ENCODE peak calls at places on chromosome 11, in ten cellular contexts. One of them, this sample, is unnamed.
A peak's percentile ranks its signal among the peaks of the same experiment; 100 is the strongest.

GRCh38 chr11:66454253-66454652 is 12.5 kb upstream of the PELI3 start:
- DNase-seq in progenitor cell of endocrine pancreas: no peak
- DNase-seq in epithelial cell of esophagus: peak; percentile 92
- DNase-seq in neural progenitor cell: no peak
- DNase-seq in hepatocyte: no peak
- DNase-seq in right lobe of liver: no peak
- DNase-seq in WTC11: no peak
- DNase-seq in cardiac muscle cell: no peak
- DNase-seq in K562: no peak
- DNase-seq in GM13977: no peak
- DNase-seq in this sample: no peak

GRCh38 chr11:420054-420910 is 5.5 kb upstream of the SIGIRR start:
- DNase-seq in epithelial cell of esophagus: no peak
- DNase-seq in progenitor cell of endocrine pancreas: no peak
- DNase-seq in cardiac muscle cell: no peak
- DNase-seq in WTC11: peak; percentile 60
- DNase-seq in neural progenitor cell: no peak
- DNase-seq in hepatocyte: no peak
- DNase-seq in right lobe of liver: no peak
- DNase-seq in K562: no peak
- DNase-seq in GM13977: no peak
- DNase-seq in this sample: no peak

GRCh38 chr11:36243641-36244040 is 45.6 kb downstream of the COMMD9 start:
- DNase-seq in GM13977: no peak
- DNase-seq in right lobe of liver: no peak
- DNase-seq in WTC11: no peak
- DNase-seq in epithelial cell of esophagus: no peak
- DNase-seq in hepatocyte: no peak
- DNase-seq in neural progenitor cell: no peak
- DNase-seq in progenitor cell of endocrine pancreas: no peak
- DNase-seq in cardiac muscle cell: no peak
- DNase-seq in K562: no peak
- DNase-seq in this sample: no peak

GRCh38 chr11:1546077-1546535 is 26.0 kb downstream of the DUSP8 start:
- DNase-seq in WTC11: peak; percentile 76
- DNase-seq in neural progenitor cell: no peak
- DNase-seq in cardiac muscle cell: no peak
- DNase-seq in hepatocyte: peak; percentile 79
- DNase-seq in K562: no peak
- DNase-seq in GM13977: no peak
- DNase-seq in progenitor cell of endocrine pancreas: peak; percentile 39
- DNase-seq in epithelial cell of esophagus: no peak
- DNase-seq in right lobe of liver: no peak
- DNase-seq in this sample: peak; percentile 22

GRCh38 chr11:72038491-72038890 is 39.8 kb downstream of the IL18BP start:
- DNase-seq in WTC11: no peak
- DNase-seq in K562: no peak
- DNase-seq in progenitor cell of endocrine pancreas: no peak
- DNase-seq in epithelial cell of esophagus: peak; percentile 17
- DNase-seq in neural progenitor cell: no peak
- DNase-seq in right lobe of liver: no peak
- DNase-seq in GM13977: no peak
- DNase-seq in hepatocyte: peak; percentile 59
- DNase-seq in cardiac muscle cell: no peak
- DNase-seq in this sample: no peak

GRCh38 chr11:62667460-62667859 is 2.3 kb downstream of the CSKMT start:
- DNase-seq in cardiac muscle cell: no peak
- DNase-seq in K562: no peak
- DNase-seq in GM13977: no peak
- DNase-seq in epithelial cell of esophagus: no peak
- DNase-seq in WTC11: no peak
- DNase-seq in right lobe of liver: no peak
- DNase-seq in neural progenitor cell: no peak
- DNase-seq in hepatocyte: no peak
- DNase-seq in progenitor cell of endocrine pancreas: no peak
- DNase-seq in this sample: no peak

GRCh38 chr11:61860054-61860903 is 31.1 kb downstream of the FADS3 start:
- DNase-seq in neural progenitor cell: no peak
- DNase-seq in hepatocyte: no peak
- DNase-seq in K562: peak; percentile 75
- DNase-seq in GM13977: no peak
- DNase-seq in cardiac muscle cell: no peak
- DNase-seq in right lobe of liver: peak; percentile 81
- DNase-seq in WTC11: no peak
- DNase-seq in epithelial cell of esophagus: no peak
- DNase-seq in progenitor cell of endocrine pancreas: no peak
- DNase-seq in this sample: no peak

GRCh38 chr11:113464416-113464815 is 10.8 kb downstream of the DRD2 start:
- DNase-seq in cardiac muscle cell: no peak
- DNase-seq in K562: no peak
- DNase-seq in GM13977: no peak
- DNase-seq in right lobe of liver: no peak
- DNase-seq in progenitor cell of endocrine pancreas: no peak
- DNase-seq in WTC11: no peak
- DNase-seq in epithelial cell of esophagus: peak; percentile 54
- DNase-seq in hepatocyte: no peak
- DNase-seq in neural progenitor cell: no peak
- DNase-seq in this sample: no peak

GRCh38 chr11:126391286-126391954 is 35.9 kb downstream of the ST3GAL4 start:
- DNase-seq in epithelial cell of esophagus: no peak
- DNase-seq in GM13977: no peak
- DNase-seq in right lobe of liver: no peak
- DNase-seq in progenitor cell of endocrine pancreas: no peak
- DNase-seq in hepatocyte: no peak
- DNase-seq in WTC11: no peak
- DNase-seq in cardiac muscle cell: no peak
- DNase-seq in K562: no peak
- DNase-seq in neural progenitor cell: no peak
- DNase-seq in this sample: no peak

GRCh38 chr11:84536456-84536855 is 1090.7 kb downstream of the DLG2 start:
- DNase-seq in progenitor cell of endocrine pancreas: no peak
- DNase-seq in cardiac muscle cell: no peak
- DNase-seq in GM13977: no peak
- DNase-seq in neural progenitor cell: no peak
- DNase-seq in WTC11: no peak
- DNase-seq in K562: no peak
- DNase-seq in right lobe of liver: no peak
- DNase-seq in epithelial cell of esophagus: no peak
- DNase-seq in hepatocyte: no peak
- DNase-seq in this sample: no peak

GRCh38 chr11:102733232-102733875 is 8.6 kb upstream of the MMP8 start:
- DNase-seq in hepatocyte: peak; percentile 83
- DNase-seq in epithelial cell of esophagus: peak; percentile 80
- DNase-seq in GM13977: peak; percentile 57
- DNase-seq in WTC11: peak; percentile 86
- DNase-seq in cardiac muscle cell: peak; percentile 75
- DNase-seq in K562: peak; percentile 67
- DNase-seq in neural progenitor cell: peak; percentile 83
- DNase-seq in right lobe of liver: peak; percentile 71
- DNase-seq in progenitor cell of endocrine pancreas: no peak
- DNase-seq in this sample: peak; percentile 77

GRCh38 chr11:27648840-27649239 is 51.4 kb downstream of the BDNF start:
- DNase-seq in epithelial cell of esophagus: no peak
- DNase-seq in GM13977: no peak
- DNase-seq in WTC11: no peak
- DNase-seq in cardiac muscle cell: no peak
- DNase-seq in K562: no peak
- DNase-seq in hepatocyte: no peak
- DNase-seq in progenitor cell of endocrine pancreas: no peak
- DNase-seq in neural progenitor cell: no peak
- DNase-seq in right lobe of liver: no peak
- DNase-seq in this sample: no peak

GRCh38 chr11:3221408-3222002 is 2.9 kb upstream of the MRGPRG start:
- DNase-seq in GM13977: no peak
- DNase-seq in neural progenitor cell: no peak
- DNase-seq in hepatocyte: no peak
- DNase-seq in right lobe of liver: peak; percentile 36
- DNase-seq in WTC11: peak; percentile 11
- DNase-seq in cardiac muscle cell: no peak
- DNase-seq in epithelial cell of esophagus: no peak
- DNase-seq in progenitor cell of endocrine pancreas: no peak
- DNase-seq in K562: no peak
- DNase-seq in this sample: no peak

GRCh38 chr11:28976012-28976800 is 868.0 kb downstream of the METTL15 start:
- DNase-seq in progenitor cell of endocrine pancreas: no peak
- DNase-seq in K562: no peak
- DNase-seq in GM13977: no peak
- DNase-seq in WTC11: no peak
- DNase-seq in neural progenitor cell: no peak
- DNase-seq in hepatocyte: peak; percentile 7
- DNase-seq in right lobe of liver: no peak
- DNase-seq in epithelial cell of esophagus: no peak
- DNase-seq in cardiac muscle cell: no peak
- DNase-seq in this sample: no peak

GRCh38 chr11:61919841-61920631 is 2.7 kb upstream of the RAB3IL1 start:
- DNase-seq in right lobe of liver: no peak
- DNase-seq in epithelial cell of esophagus: no peak
- DNase-seq in WTC11: no peak
- DNase-seq in hepatocyte: peak; percentile 64
- DNase-seq in GM13977: peak; percentile 17
- DNase-seq in neural progenitor cell: no peak
- DNase-seq in cardiac muscle cell: no peak
- DNase-seq in progenitor cell of endocrine pancreas: peak; percentile 8
- DNase-seq in K562: peak; percentile 93
- DNase-seq in this sample: peak; percentile 13

GRCh38 chr11:76891793-76892192 is 31.1 kb downstream of the ACER3 start:
- DNase-seq in progenitor cell of endocrine pancreas: no peak
- DNase-seq in right lobe of liver: no peak
- DNase-seq in GM13977: no peak
- DNase-seq in K562: no peak
- DNase-seq in epithelial cell of esophagus: no peak
- DNase-seq in hepatocyte: no peak
- DNase-seq in WTC11: no peak
- DNase-seq in cardiac muscle cell: no peak
- DNase-seq in neural progenitor cell: no peak
- DNase-seq in this sample: no peak

GRCh38 chr11:72735495-72736027 is 16.6 kb downstream of the ARAP1 start:
- DNase-seq in WTC11: no peak
- DNase-seq in cardiac muscle cell: peak; percentile 97
- DNase-seq in neural progenitor cell: no peak
- DNase-seq in epithelial cell of esophagus: peak; percentile 38
- DNase-seq in right lobe of liver: no peak
- DNase-seq in progenitor cell of endocrine pancreas: no peak
- DNase-seq in GM13977: no peak
- DNase-seq in K562: peak; percentile 73
- DNase-seq in hepatocyte: peak; percentile 81
- DNase-seq in this sample: no peak

GRCh38 chr11:57087966-57088365 is 93.8 kb upstream of the LRRC55 start:
- DNase-seq in cardiac muscle cell: no peak
- DNase-seq in epithelial cell of esophagus: no peak
- DNase-seq in GM13977: no peak
- DNase-seq in neural progenitor cell: peak; percentile 34
- DNase-seq in K562: no peak
- DNase-seq in right lobe of liver: no peak
- DNase-seq in hepatocyte: no peak
- DNase-seq in WTC11: no peak
- DNase-seq in progenitor cell of endocrine pancreas: no peak
- DNase-seq in this sample: no peak

GRCh38 chr11:8564526-8564925 is 29.5 kb downstream of the STK33 start:
- DNase-seq in GM13977: no peak
- DNase-seq in right lobe of liver: no peak
- DNase-seq in cardiac muscle cell: no peak
- DNase-seq in hepatocyte: no peak
- DNase-seq in K562: no peak
- DNase-seq in epithelial cell of esophagus: no peak
- DNase-seq in WTC11: no peak
- DNase-seq in neural progenitor cell: no peak
- DNase-seq in progenitor cell of endocrine pancreas: no peak
- DNase-seq in this sample: no peak
- TF ChIP-seq CTCF in GM13977: no peak
- TF ChIP-seq CTCF in right lobe of liver: no peak
- TF ChIP-seq CTCF in cardiac muscle cell: no peak
- TF ChIP-seq CTCF in hepatocyte: no peak
- TF ChIP-seq CTCF in K562: no peak
- TF ChIP-seq CTCF in epithelial cell of esophagus: no peak
- TF ChIP-seq CTCF in WTC11: no peak
- TF ChIP-seq CTCF in neural progenitor cell: no peak
- TF ChIP-seq CTCF in progenitor cell of endocrine pancreas: no peak
- TF ChIP-seq CTCF in this sample: no peak

GRCh38 chr11:24496728-24497396 is at the start of gene LUZP2:
- DNase-seq in hepatocyte: peak; percentile 79
- DNase-seq in GM13977: no peak
- DNase-seq in WTC11: peak; percentile 65
- DNase-seq in epithelial cell of esophagus: peak; percentile 50
- DNase-seq in right lobe of liver: no peak
- DNase-seq in neural progenitor cell: peak; percentile 88
- DNase-seq in K562: no peak
- DNase-seq in cardiac muscle cell: peak; percentile 76
- DNase-seq in progenitor cell of endocrine pancreas: peak; percentile 37
- DNase-seq in this sample: peak; percentile 77
- TF ChIP-seq CTCF in hepatocyte: peak; percentile 34
- TF ChIP-seq CTCF in GM13977: no peak
- TF ChIP-seq CTCF in WTC11: no peak
- TF ChIP-seq CTCF in epithelial cell of esophagus: no peak
- TF ChIP-seq CTCF in right lobe of liver: no peak
- TF ChIP-seq CTCF in neural progenitor cell: peak; percentile 37
- TF ChIP-seq CTCF in K562: no peak
- TF ChIP-seq CTCF in cardiac muscle cell: no peak
- TF ChIP-seq CTCF in progenitor cell of endocrine pancreas: peak; percentile 40
- TF ChIP-seq CTCF in this sample: no peak

GRCh38 chr11:5891216-5891800 is 1.7 kb upstream of the OR52E5 start:
- DNase-seq in progenitor cell of endocrine pancreas: no peak
- DNase-seq in cardiac muscle cell: no peak
- DNase-seq in hepatocyte: no peak
- DNase-seq in neural progenitor cell: no peak
- DNase-seq in K562: peak; percentile 11
- DNase-seq in epithelial cell of esophagus: peak; percentile 32
- DNase-seq in WTC11: no peak
- DNase-seq in right lobe of liver: no peak
- DNase-seq in GM13977: peak; percentile 3
- DNase-seq in this sample: no peak
- TF ChIP-seq CTCF in progenitor cell of endocrine pancreas: peak; percentile 62
- TF ChIP-seq CTCF in cardiac muscle cell: peak; percentile 39
- TF ChIP-seq CTCF in hepatocyte: peak; percentile 62
- TF ChIP-seq CTCF in neural progenitor cell: peak; percentile 57
- TF ChIP-seq CTCF in K562: peak; percentile 66
- TF ChIP-seq CTCF in epithelial cell of esophagus: peak; percentile 39
- TF ChIP-seq CTCF in WTC11: no peak
- TF ChIP-seq CTCF in right lobe of liver: peak; percentile 56
- TF ChIP-seq CTCF in GM13977: peak; percentile 11
- TF ChIP-seq CTCF in this sample: peak; percentile 70

GRCh38 chr11:59728913-59729312 is 15.3 kb upstream of the OR10V1 start:
- DNase-seq in right lobe of liver: peak; percentile 47
- DNase-seq in neural progenitor cell: no peak
- DNase-seq in epithelial cell of esophagus: peak; percentile 11
- DNase-seq in hepatocyte: no peak
- DNase-seq in GM13977: no peak
- DNase-seq in K562: no peak
- DNase-seq in cardiac muscle cell: no peak
- DNase-seq in WTC11: no peak
- DNase-seq in progenitor cell of endocrine pancreas: no peak
- DNase-seq in this sample: no peak

DNA sequence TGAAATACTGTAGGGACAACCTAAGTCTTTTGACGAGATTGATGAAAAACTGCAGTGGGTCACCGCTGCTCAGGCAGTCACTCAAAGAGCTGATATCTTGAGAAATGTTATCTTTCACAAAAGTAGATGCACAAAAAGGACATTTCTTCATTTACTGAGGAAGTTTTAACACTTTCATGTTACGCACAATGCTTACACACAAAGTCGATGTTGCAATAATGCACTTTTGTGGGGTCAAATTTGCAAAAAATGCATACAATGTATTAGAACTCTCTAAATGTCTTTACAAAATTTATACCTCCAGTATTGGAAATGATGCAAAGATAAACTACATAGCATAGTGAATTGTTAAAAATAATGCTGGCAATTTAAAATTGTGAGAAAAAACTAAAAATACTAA is 16.2 kb upstream of the OR10V1 start:
- DNase-seq in epithelial cell of esophagus: no peak
- DNase-seq in K562: no peak
- DNase-seq in progenitor cell of endocrine pancreas: no peak
- DNase-seq in GM13977: no peak
- DNase-seq in WTC11: no peak
- DNase-seq in right lobe of liver: no peak
- DNase-seq in cardiac muscle cell: no peak
- DNase-seq in neural progenitor cell: no peak
- DNase-seq in hepatocyte: no peak
- DNase-seq in this sample: no peak
- TF ChIP-seq CTCF in epithelial cell of esophagus: no peak
- TF ChIP-seq CTCF in K562: no peak
- TF ChIP-seq CTCF in progenitor cell of endocrine pancreas: no peak
- TF ChIP-seq CTCF in GM13977: no peak
- TF ChIP-seq CTCF in WTC11: no peak
- TF ChIP-seq CTCF in right lobe of liver: no peak
- TF ChIP-seq CTCF in cardiac muscle cell: no peak
- TF ChIP-seq CTCF in neural progenitor cell: no peak
- TF ChIP-seq CTCF in hepatocyte: no peak
- TF ChIP-seq CTCF in this sample: no peak

This sample was measured in glutamatergic neuron.